ENCODE peak calls at places on chromosomes 12 and 14, in eight cellular contexts. V, D, J, P, Y, Z, M and H are unnamed samples.

GRCh38 chr12:5571115-5571514 is 139.2 kb downstream of the NTF3 start:
- DNase-seq in V (no peak), D (peak; percentile 30), J (no peak), P (no peak), Y (no peak), Z (no peak), M (no peak), H (no peak)

GRCh38 chr12:95335948-95336347 is 118.3 kb downstream of the VEZT start:
- DNase-seq in V (no peak), D (no peak), J (no peak), P (no peak), Y (no peak), Z (no peak), M (no peak), H (no peak)

GRCh38 chr12:2228535-2228934 is 175.7 kb downstream of the CACNA1C start:
- DNase-seq in V (no peak), D (no peak), J (no peak), P (no peak), Y (no peak), Z (no peak), M (no peak), H (no peak)

GRCh38 chr12:117679776-117680175 is 289.0 kb downstream of the KSR2 start:
- DNase-seq in V (no peak), D (no peak), J (no peak), P (no peak), Y (no peak), Z (peak; percentile 55), M (no peak), H (no peak)

GRCh38 chr12:116520225-116520624 is 39.0 kb upstream of the MAP1LC3B2 start:
- DNase-seq in V (no peak), D (no peak), J (no peak), P (no peak), Y (no peak), Z (no peak), M (no peak), H (no peak)

GRCh38 chr12:113831016-113831415 is 135.1 kb downstream of the RBM19 start:
- DNase-seq in V (no peak), D (no peak), J (no peak), P (no peak), Y (no peak), Z (peak; percentile 72), M (no peak), H (no peak)

GRCh38 chr12:93793983-93794382 is 116.8 kb downstream of the CRADD start:
- DNase-seq in V (no peak), D (no peak), J (no peak), P (no peak), Y (no peak), Z (peak; percentile 69), M (no peak), H (no peak)

GRCh38 chr14:32821989-32822653 is 116.6 kb upstream of the NPAS3 start:
- DNase-seq in V (no peak), D (no peak), J (no peak), P (no peak), Y (no peak), Z (peak; percentile 10), M (no peak), H (no peak)

GRCh38 chr12:132899033-132899432 is 11.6 kb upstream of the CHFR start:
- DNase-seq in V (no peak), D (no peak), J (no peak), P (no peak), Y (no peak), Z (peak; percentile 57), M (no peak), H (no peak)

GRCh38 chr14:100406505-100407131 is 83.5 kb downstream of the SLC25A47 start:
- DNase-seq in V (peak; percentile 60), D (no peak), J (no peak), P (peak; percentile 17), Y (no peak), Z (peak; percentile 45), M (no peak), H (no peak)

GRCh38 chr14:71266994-71267636 is 359.9 kb downstream of the PCNX1 start:
- DNase-seq in V (no peak), D (no peak), J (no peak), P (no peak), Y (no peak), Z (peak; percentile 82), M (no peak), H (no peak)

GRCh38 chr14:96247031-96247430 is 9.0 kb upstream of the BDKRB1 start:
- DNase-seq in V (no peak), D (no peak), J (no peak), P (no peak), Y (no peak), Z (no peak), M (no peak), H (no peak)

GRCh38 chr12:78275886-78276285 is 445.2 kb downstream of the NAV3 start:
- DNase-seq in V (no peak), D (no peak), J (no peak), P (no peak), Y (no peak), Z (no peak), M (no peak), H (no peak)

GRCh38 chr14:73312697-73313096 is 75.4 kb downstream of the PAPLN start:
- DNase-seq in V (no peak), D (no peak), J (no peak), P (no peak), Y (no peak), Z (no peak), M (no peak), H (no peak)

GRCh38 chr12:51773145-51773869 is 75.2 kb downstream of the FIGNL2 start:
- DNase-seq in V (no peak), D (no peak), J (no peak), P (no peak), Y (no peak), Z (peak; percentile 73), M (no peak), H (no peak)

GRCh38 chr12:124392271-124392990 is 97.5 kb downstream of the RFLNA start:
- DNase-seq in V (no peak), D (peak; percentile 51), J (peak; percentile 56), P (no peak), Y (peak; percentile 86), Z (peak; percentile 74), M (no peak), H (peak; percentile 89)
- H3K4me1 ChIP-seq in V (peaks cover 40% of the 10 kb centered on the region), D (peaks cover 97% of the 10 kb centered on the region), J (peaks cover 57% of the 10 kb centered on the region), P (peaks cover 27% of the 10 kb centered on the region), Y (peaks cover 34% of the 10 kb centered on the region), Z (peaks cover 54% of the 10 kb centered on the region), M (peaks cover 98% of the 10 kb centered on the region), H (peaks cover 59% of the 10 kb centered on the region)

GRCh38 chr12:45879363-45879895 is 110.9 kb downstream of the SCAF11 start:
- DNase-seq in V (no peak), D (no peak), J (no peak), P (no peak), Y (no peak), Z (no peak), M (no peak), H (no peak)
- H3K4me3 ChIP-seq in V (no peak overlapping the region), D (no peak overlapping the region), J (no peak overlapping the region), P (no peak overlapping the region), Y (no peak overlapping the region), Z (no peak overlapping the region), M (peak overlapping the region; percentile 3), H (no peak overlapping the region)

GRCh38 chr14:38948576-38948975 is 154.5 kb downstream of the SEC23A start:
- DNase-seq in V (no peak), D (no peak), J (no peak), P (no peak), Y (peak; percentile 73), Z (no peak), M (no peak), H (no peak)

GRCh38 chr14:38951451-38951850 is 151.6 kb downstream of the SEC23A start:
- DNase-seq in V (no peak), D (no peak), J (no peak), P (no peak), Y (no peak), Z (peak; percentile 80), M (no peak), H (no peak)

GRCh38 chr14:38948171-38948570 is 154.9 kb downstream of the SEC23A start:
- DNase-seq in V (no peak), D (no peak), J (no peak), P (no peak), Y (peak; percentile 56), Z (peak; percentile 94), M (no peak), H (no peak)

GRCh38 chr14:38947343-38947742 is 155.7 kb downstream of the SEC23A start:
- DNase-seq in V (no peak), D (no peak), J (no peak), P (no peak), Y (no peak), Z (no peak), M (no peak), H (no peak)

GRCh38 chr14:38950676-38951075 is 152.4 kb downstream of the SEC23A start:
- DNase-seq in V (no peak), D (no peak), J (no peak), P (no peak), Y (no peak), Z (no peak), M (no peak), H (no peak)
- H3K9me3 ChIP-seq in V (no peaks in the 10 kb centered on the region), D (no peaks in the 10 kb centered on the region), J (no peaks in the 10 kb centered on the region), P (no peaks in the 10 kb centered on the region), Y (no peaks in the 10 kb centered on the region), Z (no peaks in the 10 kb centered on the region), M (no peaks in the 10 kb centered on the region), H (no peaks in the 10 kb centered on the region)

DNA sequence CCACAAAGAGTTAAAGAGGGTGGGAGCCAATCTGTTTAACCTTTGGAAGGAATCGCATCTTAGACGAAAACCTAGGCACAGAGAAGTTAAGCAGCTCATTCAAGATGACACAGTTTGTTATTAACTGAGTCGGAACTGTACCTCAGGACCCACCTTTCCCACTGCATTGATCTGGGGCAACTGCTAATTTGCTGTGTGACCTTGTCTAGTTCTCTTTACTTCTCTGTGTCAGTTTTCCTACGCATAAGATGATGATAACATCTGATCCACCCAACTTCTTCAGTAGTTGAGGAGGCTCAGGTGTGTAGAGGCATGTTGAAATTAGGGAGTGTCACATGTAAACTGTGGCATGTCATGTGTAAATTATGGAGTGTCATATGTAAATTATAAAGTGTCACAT is 186.2 kb downstream of the ZFP36L1 start:
- DNase-seq in V (no peak), D (no peak), J (no peak), P (no peak), Y (no peak), Z (no peak), M (no peak), H (no peak)
- H3K4me1 ChIP-seq in V (peaks cover 63% of the 10 kb centered on the region), D (peaks cover 17% of the 10 kb centered on the region), J (no peaks in the 10 kb centered on the region), P (no peaks in the 10 kb centered on the region), Y (peaks cover 47% of the 10 kb centered on the region), Z (peaks cover 5% of the 10 kb centered on the region), M (peaks cover 44% of the 10 kb centered on the region), H (no peaks in the 10 kb centered on the region)

DNA sequence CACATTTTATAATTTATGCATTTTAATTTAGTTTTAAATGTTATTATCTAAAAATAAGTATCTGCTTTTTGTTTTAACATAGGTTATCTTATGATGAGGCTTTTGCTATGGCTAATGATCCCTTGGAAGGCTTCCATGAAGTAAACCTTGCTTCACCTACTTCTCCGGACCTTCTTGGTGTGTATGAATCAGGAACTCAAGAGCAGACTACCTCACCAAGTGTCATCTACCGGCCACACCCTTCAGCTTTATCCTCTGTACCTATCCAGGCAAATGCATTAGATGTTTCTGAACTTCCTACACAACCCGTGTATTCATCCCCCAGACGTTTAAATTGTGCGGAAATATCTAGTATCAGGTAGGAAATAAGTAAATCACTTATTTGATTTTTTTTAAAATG is 16.6 kb downstream of the RAB3IP start:
- DNase-seq in V (no peak), D (no peak), J (no peak), P (no peak), Y (no peak), Z (no peak), M (no peak), H (no peak)
- H3K4me3 ChIP-seq in V (no peak overlapping the region), D (no peak overlapping the region), J (no peak overlapping the region), P (no peak overlapping the region), Y (no peak overlapping the region), Z (no peak overlapping the region), M (no peak overlapping the region), H (no peak overlapping the region)

GRCh38 chr12:14260011-14260993 is 105.2 kb upstream of the ATF7IP start:
- DNase-seq in V (peak; percentile 86), D (peak; percentile 90), J (peak; percentile 93), P (no peak), Y (peak; percentile 98), Z (peak; percentile 98), M (peak; percentile 91), H (no peak)
- H3K9me3 ChIP-seq in V (peaks cover 3% of the 10 kb centered on the region), D (peaks cover 12% of the 10 kb centered on the region), J (no peaks in the 10 kb centered on the region), P (no peaks in the 10 kb centered on the region), Y (peaks cover 16% of the 10 kb centered on the region), Z (no peaks in the 10 kb centered on the region), M (peaks cover 16% of the 10 kb centered on the region), H (no peaks in the 10 kb centered on the region)